ENCODE peak calls at places on chromosomes 1 and 21, in five cellular contexts. Z, E, U, B and K are unnamed samples.

GRCh38 chr1:192579319-192579738 is 3.8 kb downstream of the RGS1 start:
- DNase-seq in U (no peak), B (no peak), E (no peak), Z (no peak), K (no peak)

GRCh38 chr1:19765623-19766022 is 34.1 kb downstream of the TMCO4 start:
- DNase-seq in E (no peak), B (no peak), U (no peak), Z (no peak), K (no peak)

GRCh38 chr1:30782361-30783243 is 25.0 kb upstream of the LAPTM5 start:
- DNase-seq in U (peak; percentile 79), E (peak; percentile 52), B (peak; percentile 87), Z (peak; percentile 83), K (peak; percentile 68)

GRCh38 chr1:113219377-113219776 is 146.4 kb downstream of the LRIG2 start:
- DNase-seq in E (no peak), Z (no peak), U (no peak), B (no peak), K (no peak)

GRCh38 chr1:165376041-165376810 is 19.7 kb upstream of the LMX1A start:
- DNase-seq in Z (peak; percentile 84), E (peak; percentile 31), U (peak; percentile 60), B (peak; percentile 49), K (peak; percentile 45)

GRCh38 chr1:91651671-91652071 is 151.0 kb downstream of the CDC7 start:
- DNase-seq in B (no peak), E (peak; percentile 6), Z (peak; percentile 76), U (no peak), K (no peak)

GRCh38 chr1:17682403-17682802 is 72.7 kb upstream of the ACTL8 start:
- DNase-seq in E (no peak), U (no peak), B (no peak), Z (no peak), K (no peak)

GRCh38 chr1:223269006-223269405 is 95.0 kb downstream of the SUSD4 start:
- DNase-seq in E (no peak), B (no peak), U (peak; percentile 47), Z (no peak), K (no peak)

GRCh38 chr1:100360790-100361232 is 8.5 kb downstream of the CDC14A start:
- DNase-seq in E (no peak), U (peak; percentile 42), B (no peak), Z (no peak), K (no peak)

GRCh38 chr1:40316595-40317393 is at the start of gene COL9A2:
- DNase-seq in U (peak; percentile 48), E (peak; percentile 37), Z (peak; percentile 49), B (peak; percentile 79), K (peak; percentile 79)

GRCh38 chr1:41678141-41678878 is 193.8 kb upstream of the EDN2 start:
- DNase-seq in U (no peak), Z (no peak), E (no peak), B (no peak), K (peak; percentile 42)

GRCh38 chr1:93715529-93716126 is 34.0 kb upstream of the BCAR3 start:
- DNase-seq in E (no peak), Z (peak; percentile 82), B (peak; percentile 45), U (peak; percentile 49), K (no peak)

GRCh38 chr21:46664316-46664995 is 29.0 kb downstream of the PRMT2 start:
- DNase-seq in U (no peak), Z (no peak), B (no peak), E (no peak), K (no peak)

GRCh38 chr1:235297579-235297978 is 30.4 kb downstream of the ARID4B start:
- DNase-seq in U (no peak), Z (no peak), E (no peak), B (peak; percentile 33), K (no peak)

GRCh38 chr1:11052839-11053757 is 6.1 kb upstream of the MASP2 start:
- DNase-seq in B (no peak), Z (no peak), U (no peak), E (no peak), K (peak; percentile 30)

GRCh38 chr1:2204384-2205190 is 10.0 kb upstream of the FAAP20 start:
- DNase-seq in B (peak; percentile 99), E (peak; percentile 76), U (no peak), Z (peak; percentile 86), K (peak; percentile 88)

GRCh38 chr1:234542211-234542850 is 63.4 kb upstream of the TARBP1 start:
- DNase-seq in U (no peak), E (no peak), Z (peak; percentile 86), B (no peak), K (no peak)

GRCh38 chr1:74629283-74629682 is 44.3 kb downstream of the ERICH3 start:
- DNase-seq in Z (no peak), U (no peak), B (no peak), E (no peak), K (no peak)

GRCh38 chr1:43910359-43910758 is 23.2 kb upstream of the ARTN start:
- DNase-seq in Z (no peak), B (no peak), U (no peak), E (no peak), K (no peak)

GRCh38 chr1:167068761-167069160 is 21.4 kb downstream of the GPA33 start:
- DNase-seq in U (no peak), E (no peak), B (no peak), Z (no peak), K (no peak)

GRCh38 chr1:44354840-44355581 is at the start of gene ERI3:
- DNase-seq in Z (peak; percentile 99), B (peak; percentile 99), E (peak; percentile 97), U (peak; percentile 98), K (peak; percentile 96)

GRCh38 chr1:110726755-110727154 is 52.0 kb upstream of the KCNA3 start:
- DNase-seq in U (no peak), B (peak; percentile 67), E (no peak), Z (no peak), K (peak; percentile 18)

GRCh38 chr1:43586136-43586726 is 55.5 kb downstream of the PTPRF start:
- DNase-seq in B (no peak), U (no peak), E (no peak), Z (no peak), K (no peak)

GRCh38 chr1:6005276-6005917 is 13.2 kb upstream of the NPHP4 start:
- DNase-seq in E (no peak), Z (peak; percentile 36), U (no peak), B (no peak), K (no peak)

GRCh38 chr1:43789604-43790288 is 82.4 kb downstream of the ST3GAL3 start:
- DNase-seq in B (no peak), Z (no peak), E (no peak), U (no peak), K (no peak)

GRCh38 chr1:214990619-214991018 is 91.9 kb upstream of the KCNK2 start:
- DNase-seq in U (no peak), Z (no peak), B (no peak), E (no peak), K (no peak)

GRCh38 chr1:59066231-59066630 is 230.7 kb upstream of the FGGY start:
- DNase-seq in B (no peak), Z (no peak), E (no peak), U (no peak), K (no peak)

GRCh38 chr1:17251699-17252376 is 2.9 kb downstream of the PADI3 start:
- DNase-seq in E (no peak), Z (no peak), U (no peak), B (no peak), K (no peak)

GRCh38 chr1:148308832-148309458 is 156.9 kb upstream of the NBPF11 start:
- DNase-seq in B (no peak), Z (no peak), E (no peak), U (no peak), K (no peak)

GRCh38 chr1:244599937-244600350 is 53.0 kb upstream of the DESI2 start:
- DNase-seq in B (peak; percentile 71), E (no peak), Z (peak; percentile 66), U (no peak), K (peak; percentile 10)

GRCh38 chr1:154764773-154765172 is 105.3 kb downstream of the KCNN3 start:
- DNase-seq in U (no peak), B (no peak), E (no peak), Z (peak; percentile 2), K (no peak)

GRCh38 chr1:154768456-154769125 is 101.5 kb downstream of the KCNN3 start:
- DNase-seq in E (no peak), U (no peak), Z (peak; percentile 52), B (no peak), K (no peak)

GRCh38 chr1:154764181-154764580 is 105.9 kb downstream of the KCNN3 start:
- DNase-seq in B (no peak), Z (peak; percentile 25), E (no peak), U (no peak), K (no peak)

GRCh38 chr1:154767315-154768240 is 102.5 kb downstream of the KCNN3 start:
- DNase-seq in E (no peak), B (no peak), Z (no peak), U (no peak), K (no peak)

DNA sequence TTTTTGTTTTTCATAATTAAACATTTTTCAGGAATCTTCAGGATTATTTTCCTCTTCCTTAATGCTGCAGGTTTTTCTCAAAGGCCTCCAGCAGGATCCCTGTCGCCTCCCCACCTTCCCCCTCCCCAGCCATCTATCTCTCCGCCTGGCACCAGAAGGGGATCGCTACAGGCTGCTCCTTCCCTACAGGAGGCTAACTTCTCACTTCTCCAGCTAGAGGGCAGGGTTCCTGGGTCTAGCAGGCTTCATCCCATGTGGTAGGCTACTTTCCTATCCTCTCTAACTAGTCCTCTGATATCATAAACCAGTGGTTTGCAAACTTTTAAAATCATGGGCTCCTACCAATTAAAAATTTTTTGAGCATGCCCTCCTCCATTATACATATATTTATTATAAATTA is 104.1 kb downstream of the KCNN3 start:
- DNase-seq in U (peak; percentile 43), B (no peak), E (no peak), Z (no peak), K (peak; percentile 41)
- TF ChIP-seq CTCF in U (peak; percentile 53), B (peak; percentile 25), E (no peak), Z (no peak), K (no peak)

GRCh38 chr21:34595457-34595856 is 19.5 kb downstream of the RCAN1 start:
- DNase-seq in Z (peak; percentile 64), U (no peak), B (no peak), E (peak; percentile 79), K (no peak)
- TF ChIP-seq CTCF in Z (no peak), U (no peak), B (no peak), E (no peak), K (no peak)

GRCh38 chr1:168086438-168086837 is 50.3 kb downstream of the GPR161 start:
- DNase-seq in Z (no peak), E (no peak), B (no peak), U (no peak), K (no peak)
- TF ChIP-seq CTCF in Z (no peak), E (no peak), B (no peak), U (no peak), K (no peak)

DNA sequence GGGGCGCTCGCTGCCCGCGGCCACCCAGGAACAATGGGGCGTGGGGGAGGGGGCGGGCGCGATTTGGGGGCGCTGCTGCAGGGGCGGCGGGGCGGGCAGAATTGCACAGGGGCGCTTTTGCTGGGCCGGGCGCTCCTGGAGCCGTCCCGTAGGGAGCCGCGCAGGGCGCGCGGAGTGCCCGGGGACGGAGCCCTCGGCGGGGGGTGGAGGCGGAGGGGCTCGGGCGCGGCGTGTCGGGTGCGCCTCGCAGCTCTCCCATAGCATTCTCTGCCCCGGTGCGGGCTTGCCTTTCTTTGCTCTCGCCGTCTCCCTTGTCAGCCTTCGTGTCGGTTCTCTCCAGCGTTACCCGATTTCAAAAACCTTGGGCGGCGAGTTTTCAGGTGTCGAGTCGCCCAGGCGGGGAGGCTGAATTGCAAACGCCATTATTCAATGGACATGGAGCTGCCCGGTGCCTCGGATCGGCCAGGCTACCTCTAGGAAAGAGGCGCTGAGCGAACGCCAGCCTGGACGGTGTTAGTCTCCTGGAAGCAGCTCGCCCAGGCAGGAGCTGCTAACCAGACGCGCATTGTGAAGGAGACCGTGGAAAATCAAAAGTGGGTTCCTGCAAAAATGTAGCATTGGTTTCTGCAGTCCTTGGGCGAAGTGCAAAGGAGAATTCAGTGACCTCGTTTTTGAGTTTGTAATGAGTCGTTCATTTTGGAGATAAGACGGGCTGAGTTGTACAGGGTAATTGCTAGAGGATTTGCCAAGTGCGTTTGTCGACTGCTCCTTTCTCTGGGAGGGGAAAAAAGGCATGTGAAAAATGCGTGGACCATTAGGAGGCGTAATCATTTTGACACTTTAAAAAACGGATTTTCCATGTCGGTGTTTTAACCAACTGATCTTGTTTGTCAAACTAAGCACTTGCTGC is 626 bp downstream of the CXADR start:
- DNase-seq in E (peak; percentile 34), Z (peak; percentile 64), B (peak; percentile 37), U (peak; percentile 75), K (peak; percentile 9)
- TF ChIP-seq CTCF in E (no peak), Z (no peak), B (no peak), U (no peak), K (no peak)